ENCODE peak calls at places on chromosomes 13 and 19, in four cellular contexts. J is HCT116, O is HepG2, M is K562. W is an unnamed sample.

GRCh38 chr13:111462221-111462764 is 141.9 kb downstream of the TEX29 start:
- DNase-seq in O (no peak), M (no peak), J (no peak), W (no peak)

GRCh38 chr19:38455031-38455430 is 21.5 kb downstream of the RYR1 start:
- DNase-seq in O (peak; percentile 18), J (no peak), M (no peak), W (no peak)

GRCh38 chr19:1237027-1237659 is 662 bp downstream of the CBARP start:
- DNase-seq in J (no peak), M (peak; percentile 52), O (no peak), W (no peak)

GRCh38 chr19:2475018-2475701 is 767 bp upstream of the GADD45B start:
- DNase-seq in M (peak; percentile 63), J (no peak), O (no peak), W (no peak)

GRCh38 chr19:29686285-29686805 is 21.1 kb downstream of the PLEKHF1 start:
- DNase-seq in M (no peak), J (no peak), O (no peak), W (no peak)

GRCh38 chr13:108176685-108177274 is 38.6 kb downstream of the LIG4 start:
- DNase-seq in O (peak; percentile 42), J (peak; percentile 36), M (peak; percentile 25), W (no peak)

GRCh38 chr13:93805736-93806135 is 579.1 kb downstream of the GPC6 start:
- DNase-seq in M (no peak), J (no peak), O (no peak), W (no peak)

GRCh38 chr19:45187421-45188100 is 9.0 kb downstream of the BLOC1S3 start:
- DNase-seq in M (peak; percentile 64), J (no peak), O (peak; percentile 49), W (no peak)

GRCh38 chr13:60562081-60562764 is 165.2 kb downstream of the TDRD3 start:
- DNase-seq in O (no peak), M (no peak), J (no peak), W (no peak)

GRCh38 chr13:77084755-77085154 is 57.8 kb upstream of the FBXL3 start:
- DNase-seq in J (no peak), O (no peak), M (no peak), W (no peak)

GRCh38 chr19:1407662-1408299 is 395 bp downstream of the DAZAP1 start:
- DNase-seq in J (no peak), O (no peak), M (peak; percentile 86), W (no peak)

GRCh38 chr19:45773384-45773783 is 4.3 kb upstream of the SIX5 start:
- DNase-seq in J (no peak), M (no peak), O (no peak), W (no peak)

GRCh38 chr13:19052180-19052579 is 129.4 kb downstream of the TUBA3C start:
- DNase-seq in M (no peak), J (no peak), O (no peak), W (no peak)

GRCh38 chr19:5832049-5832448 is 7.5 kb downstream of the FUT6 start:
- DNase-seq in M (no peak), O (no peak), J (no peak), W (no peak)

GRCh38 chr19:29622191-29623070 is 16.3 kb downstream of the POP4 start:
- DNase-seq in O (no peak), M (no peak), J (no peak), W (no peak)

GRCh38 chr19:47573076-47574026 is at the start of gene ZNF541:
- DNase-seq in J (no peak), O (no peak), M (peak; percentile 57), W (no peak)

GRCh38 chr13:102141625-102142472 is 260.0 kb downstream of the FGF14 start:
- DNase-seq in J (no peak), M (peak; percentile 10), O (peak; percentile 4), W (no peak)

GRCh38 chr19:54030895-54031586 is 32.7 kb downstream of the VSTM1 start:
- DNase-seq in M (peak; percentile 10), O (no peak), J (no peak), W (no peak)

GRCh38 chr13:53004605-53005004 is 24.0 kb upstream of the OLFM4 start:
- DNase-seq in M (no peak), J (no peak), O (no peak), W (no peak)

GRCh38 chr19:7908078-7908699 is 4.5 kb downstream of the MAP2K7 start:
- DNase-seq in O (no peak), M (no peak), J (no peak), W (no peak)

GRCh38 chr13:113114511-113115362 is 7.9 kb upstream of the F10 start:
- DNase-seq in J (no peak), M (no peak), O (no peak), W (no peak)

GRCh38 chr19:41409288-41409687 is 11.7 kb downstream of the BCKDHA start:
- DNase-seq in O (peak; percentile 92), J (peak; percentile 28), M (no peak), W (no peak)

GRCh38 chr13:33918199-33918932 is 100.4 kb downstream of the RFC3 start:
- DNase-seq in O (no peak), J (no peak), M (no peak), W (peak; percentile 17)

GRCh38 chr19:55461974-55462628 is 659 bp upstream of the ISOC2 start:
- DNase-seq in J (no peak), M (peak; percentile 76), O (peak; percentile 50), W (no peak)

GRCh38 chr13:104171132-104171531 is 1104.9 kb upstream of the SLC10A2 start:
- DNase-seq in M (no peak), J (no peak), O (no peak), W (no peak)

GRCh38 chr13:97834255-97834654 is 119.2 kb upstream of the IPO5 start:
- DNase-seq in M (no peak), O (no peak), J (no peak), W (no peak)

GRCh38 chr13:20359335-20359734 is 127.2 kb upstream of the GJB6 start:
- DNase-seq in O (peak; percentile 32), M (no peak), J (peak; percentile 6), W (peak; percentile 64)

GRCh38 chr19:3041302-3041701 is 12.2 kb upstream of the TLE2 start:
- DNase-seq in O (no peak), J (no peak), M (no peak), W (no peak)

GRCh38 chr19:4140237-4140711 is 13.2 kb upstream of the CREB3L3 start:
- DNase-seq in O (peak; percentile 70), M (peak; percentile 78), J (peak; percentile 79), W (no peak)

GRCh38 chr19:5306531-5306930 is 34.1 kb downstream of the PTPRS start:
- DNase-seq in J (no peak), O (no peak), M (no peak), W (no peak)

GRCh38 chr13:93559718-93560117 is 333.1 kb downstream of the GPC6 start:
- DNase-seq in J (no peak), M (no peak), O (no peak), W (peak; percentile 0)

GRCh38 chr13:86792153-86792651 is 879.0 kb upstream of the SLITRK5 start:
- DNase-seq in J (no peak), O (no peak), M (no peak), W (no peak)

GRCh38 chr13:27280009-27280646 is 9.5 kb downstream of the RASL11A start:
- DNase-seq in J (no peak), M (no peak), O (no peak), W (no peak)

GRCh38 chr13:24670927-24671326 is 9.3 kb upstream of the ATP12A start:
- DNase-seq in M (peak; percentile 18), O (no peak), J (peak; percentile 75), W (no peak)

GRCh38 chr13:20141238-20142018 is 19.4 kb downstream of the GJA3 start:
- DNase-seq in O (no peak), M (no peak), J (no peak), W (no peak)

GRCh38 chr13:94993608-94994007 is 281.3 kb upstream of the SOX21 start:
- DNase-seq in M (no peak), O (no peak), J (no peak), W (no peak)

GRCh38 chr19:34851277-34851804 is 75.4 kb upstream of the ZNF30 start:
- DNase-seq in O (peak; percentile 32), M (no peak), J (peak; percentile 18), W (no peak)

GRCh38 chr19:20339444-20339843 is 172.4 kb downstream of the ZNF486 start:
- DNase-seq in M (no peak), O (no peak), J (no peak), W (no peak)

GRCh38 chr19:23996549-23996948 is 81.9 kb downstream of the ZNF726 start:
- DNase-seq in J (peak; percentile 3), O (peak; percentile 3), M (peak; percentile 65), W (no peak)

GRCh38 chr19:31378404-31378803 is 29.2 kb upstream of the TSHZ3 start:
- DNase-seq in M (no peak), O (peak; percentile 4), J (no peak), W (peak; percentile 28)
- TF ChIP-seq TCF7L2 in M (no peak), O (no peak), J (no peak), W (peak; percentile 31)

GRCh38 chr19:36030264-36031148 is 2.2 kb downstream of the CLIP3 start:
- DNase-seq in M (no peak), J (no peak), O (no peak), W (no peak)
- TF ChIP-seq TCF7L2 in M (no peak), J (no peak), O (no peak), W (no peak)

DNA sequence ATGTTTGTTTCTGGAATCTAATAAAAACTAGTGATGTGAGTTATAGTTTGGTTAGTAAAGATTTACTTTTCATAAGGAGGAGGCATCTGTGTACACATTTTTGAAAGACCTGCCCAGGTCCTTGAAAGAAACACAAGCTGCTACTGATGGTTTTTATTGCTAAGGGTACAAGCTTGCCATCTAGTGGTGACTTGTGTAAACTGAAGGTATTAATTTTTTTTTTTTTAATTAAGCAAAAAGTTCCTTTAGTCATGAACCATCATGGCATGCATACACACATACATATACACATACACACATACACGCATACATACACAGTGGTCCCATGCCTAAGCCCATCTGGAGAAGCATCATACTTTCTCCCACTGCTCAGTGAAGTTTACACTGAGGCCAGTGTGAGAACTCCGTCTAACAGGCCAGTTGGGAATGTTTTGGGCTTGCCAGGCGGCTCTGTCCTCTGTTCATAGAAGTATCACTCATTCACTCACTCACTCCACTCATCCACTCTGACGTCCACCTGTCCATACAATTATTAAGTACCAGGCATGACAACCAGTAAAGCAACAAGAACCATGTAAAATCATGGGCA is 312.5 kb downstream of the DCLK1 start:
- DNase-seq in M (peak; percentile 10), O (peak; percentile 7), J (peak; percentile 26), W (peak; percentile 2)
- TF ChIP-seq TCF7L2 in M (no peak), O (no peak), J (no peak), W (no peak)

DNA sequence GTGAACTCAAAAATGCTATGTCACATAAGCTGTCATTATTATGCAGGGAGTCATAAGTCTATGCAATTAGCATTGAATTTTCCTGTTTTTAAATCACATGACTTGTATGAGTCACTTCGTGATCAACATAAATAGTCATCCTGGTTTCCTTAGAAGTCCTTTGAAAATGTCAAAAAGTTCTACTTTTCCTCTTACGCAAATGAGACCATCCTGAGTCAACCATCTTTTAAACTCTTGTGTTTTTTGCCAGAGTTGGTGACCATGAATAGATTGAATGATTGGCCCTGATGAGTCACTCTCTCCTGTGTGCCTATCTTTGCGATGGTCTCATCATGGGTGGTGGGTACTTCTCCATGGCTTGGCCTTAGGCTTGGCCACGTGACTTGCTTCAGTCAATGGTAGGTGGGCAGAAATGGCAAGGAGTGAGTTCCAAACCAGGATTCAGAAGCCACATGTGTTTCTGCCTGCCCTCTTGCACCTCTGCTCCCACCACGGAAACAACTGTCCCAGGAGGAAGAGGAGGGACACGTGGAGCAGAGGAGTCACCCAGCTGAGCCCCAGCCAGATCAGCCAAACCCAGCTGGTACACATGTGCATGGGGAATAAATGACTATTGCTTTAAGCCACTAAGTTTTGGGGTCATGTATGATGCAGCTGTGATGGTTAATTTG is 123.5 kb upstream of the CACNA1A start:
- DNase-seq in O (no peak), M (no peak), J (no peak), W (no peak)
- TF ChIP-seq TCF7L2 in O (no peak), M (no peak), J (no peak), W (no peak)

GRCh38 chr19:10352764-10353671 is 13.6 kb upstream of the ICAM3 start:
- DNase-seq in O (no peak), M (peak; percentile 54), J (no peak), W (no peak)
- TF ChIP-seq TCF7L2 in O (no peak), M (no peak), J (no peak), W (no peak)

W was measured in Panc1.